ENCODE peak calls at places on chromosome 5, in four cellular contexts. One of them, this sample, is unnamed.
A peak's percentile ranks its signal among the peaks of the same experiment; 100 is the strongest.

GRCh38 chr5:51651889-51652288 is 268.6 kb downstream of the ISL1 start:
- DNase-seq in prostate gland: no peak
- DNase-seq in endothelial cell of umbilical vein: peak; percentile 77
- DNase-seq in heart left ventricle: no peak
- DNase-seq in this sample: no peak

GRCh38 chr5:115816226-115817042 is at the start of gene CDO1:
- DNase-seq in endothelial cell of umbilical vein: peak; percentile 53
- DNase-seq in prostate gland: no peak
- DNase-seq in heart left ventricle: peak; percentile 53
- DNase-seq in this sample: peak; percentile 61

GRCh38 chr5:8650197-8650596 is 781.2 kb downstream of the MTRR start:
- DNase-seq in endothelial cell of umbilical vein: no peak
- DNase-seq in prostate gland: no peak
- DNase-seq in heart left ventricle: no peak
- DNase-seq in this sample: no peak

GRCh38 chr5:83467315-83468044 is 4.1 kb upstream of the VCAN start:
- DNase-seq in heart left ventricle: peak; percentile 53
- DNase-seq in prostate gland: no peak
- DNase-seq in endothelial cell of umbilical vein: no peak
- DNase-seq in this sample: no peak

GRCh38 chr5:176809544-176810083 is 745 bp upstream of the UNC5A start:
- DNase-seq in heart left ventricle: no peak
- DNase-seq in endothelial cell of umbilical vein: no peak
- DNase-seq in prostate gland: no peak
- DNase-seq in this sample: no peak

GRCh38 chr5:115626444-115626823 is 598 bp upstream of the TMED7 start:
- DNase-seq in heart left ventricle: no peak
- DNase-seq in endothelial cell of umbilical vein: no peak
- DNase-seq in prostate gland: no peak
- DNase-seq in this sample: no peak

GRCh38 chr5:111447099-111447498 is 65.2 kb downstream of the STARD4 start:
- DNase-seq in prostate gland: no peak
- DNase-seq in heart left ventricle: no peak
- DNase-seq in endothelial cell of umbilical vein: no peak
- DNase-seq in this sample: no peak

GRCh38 chr5:78971998-78972397 is 13.1 kb downstream of the ARSB start:
- DNase-seq in prostate gland: no peak
- DNase-seq in heart left ventricle: no peak
- DNase-seq in endothelial cell of umbilical vein: no peak
- DNase-seq in this sample: no peak

GRCh38 chr5:120447706-120448239 is 16.3 kb upstream of the PRR16 start:
- DNase-seq in endothelial cell of umbilical vein: peak; percentile 49
- DNase-seq in heart left ventricle: no peak
- DNase-seq in prostate gland: no peak
- DNase-seq in this sample: no peak

GRCh38 chr5:55668356-55668755 is 43.8 kb downstream of the SLC38A9 start:
- DNase-seq in prostate gland: no peak
- DNase-seq in endothelial cell of umbilical vein: peak; percentile 41
- DNase-seq in heart left ventricle: no peak
- DNase-seq in this sample: no peak

GRCh38 chr5:140114341-140115185 is 654 bp downstream of the PURA start:
- DNase-seq in prostate gland: peak; percentile 57
- DNase-seq in endothelial cell of umbilical vein: peak; percentile 71
- DNase-seq in heart left ventricle: peak; percentile 59
- DNase-seq in this sample: peak; percentile 20

GRCh38 chr5:29169851-29170250 is 2023.6 kb upstream of the CDH6 start:
- DNase-seq in endothelial cell of umbilical vein: no peak
- DNase-seq in prostate gland: no peak
- DNase-seq in heart left ventricle: no peak
- DNase-seq in this sample: no peak

GRCh38 chr5:136222575-136223235 is 29.7 kb upstream of the SMIM32 start:
- DNase-seq in heart left ventricle: no peak
- DNase-seq in prostate gland: no peak
- DNase-seq in endothelial cell of umbilical vein: no peak
- DNase-seq in this sample: no peak

GRCh38 chr5:66138572-66139116 is 5.5 kb upstream of the SREK1 start:
- DNase-seq in prostate gland: no peak
- DNase-seq in endothelial cell of umbilical vein: no peak
- DNase-seq in heart left ventricle: no peak
- DNase-seq in this sample: no peak

GRCh38 chr5:142013734-142014495 is 1.1 kb upstream of the GNPDA1 start:
- DNase-seq in heart left ventricle: peak; percentile 58
- DNase-seq in prostate gland: no peak
- DNase-seq in endothelial cell of umbilical vein: peak; percentile 62
- DNase-seq in this sample: no peak

GRCh38 chr5:180391276-180391675 is 38.1 kb upstream of the GFPT2 start:
- DNase-seq in endothelial cell of umbilical vein: no peak
- DNase-seq in prostate gland: no peak
- DNase-seq in heart left ventricle: no peak
- DNase-seq in this sample: no peak

GRCh38 chr5:151904921-151905320 is 19.7 kb downstream of the GLRA1 start:
- DNase-seq in prostate gland: no peak
- DNase-seq in heart left ventricle: no peak
- DNase-seq in endothelial cell of umbilical vein: no peak
- DNase-seq in this sample: no peak

GRCh38 chr5:107469064-107469463 is 201.7 kb downstream of the EFNA5 start:
- DNase-seq in prostate gland: no peak
- DNase-seq in endothelial cell of umbilical vein: no peak
- DNase-seq in heart left ventricle: no peak
- DNase-seq in this sample: no peak

GRCh38 chr5:31664566-31664965 is 25.6 kb downstream of the PDZD2 start:
- DNase-seq in heart left ventricle: no peak
- DNase-seq in prostate gland: no peak
- DNase-seq in endothelial cell of umbilical vein: no peak
- DNase-seq in this sample: no peak

GRCh38 chr5:67030289-67031069 is 166.1 kb downstream of the CD180 start:
- DNase-seq in heart left ventricle: no peak
- DNase-seq in endothelial cell of umbilical vein: peak; percentile 53
- DNase-seq in prostate gland: no peak
- DNase-seq in this sample: no peak

GRCh38 chr5:151155149-151155776 is 2.3 kb downstream of the ANXA6 start:
- DNase-seq in heart left ventricle: no peak
- DNase-seq in prostate gland: no peak
- DNase-seq in endothelial cell of umbilical vein: no peak
- DNase-seq in this sample: no peak

GRCh38 chr5:40436535-40437237 is 243.0 kb upstream of the PTGER4 start:
- DNase-seq in heart left ventricle: no peak
- DNase-seq in prostate gland: no peak
- DNase-seq in endothelial cell of umbilical vein: no peak
- DNase-seq in this sample: no peak

GRCh38 chr5:126122942-126123341 is 300.3 kb upstream of the GRAMD2B start:
- DNase-seq in heart left ventricle: no peak
- DNase-seq in prostate gland: no peak
- DNase-seq in endothelial cell of umbilical vein: no peak
- DNase-seq in this sample: no peak

GRCh38 chr5:9572246-9572645 is 26.4 kb upstream of the SEMA5A start:
- DNase-seq in prostate gland: no peak
- DNase-seq in endothelial cell of umbilical vein: no peak
- DNase-seq in heart left ventricle: no peak
- DNase-seq in this sample: no peak

GRCh38 chr5:172644229-172644628 is 3.2 kb downstream of the NEURL1B start:
- DNase-seq in endothelial cell of umbilical vein: no peak
- DNase-seq in heart left ventricle: no peak
- DNase-seq in prostate gland: no peak
- DNase-seq in this sample: no peak

GRCh38 chr5:128905225-128906110 is 59.8 kb upstream of the SLC27A6 start:
- DNase-seq in prostate gland: peak; percentile 39
- DNase-seq in endothelial cell of umbilical vein: peak; percentile 68
- DNase-seq in heart left ventricle: peak; percentile 34
- DNase-seq in this sample: no peak

GRCh38 chr5:158207733-158208132 is 348.8 kb upstream of the CLINT1 start:
- DNase-seq in heart left ventricle: no peak
- DNase-seq in endothelial cell of umbilical vein: no peak
- DNase-seq in prostate gland: no peak
- DNase-seq in this sample: no peak

GRCh38 chr5:67350600-67351315 is 154.2 kb upstream of the CD180 start:
- DNase-seq in heart left ventricle: no peak
- DNase-seq in prostate gland: no peak
- DNase-seq in endothelial cell of umbilical vein: peak; percentile 12
- DNase-seq in this sample: no peak

GRCh38 chr5:159899067-159900049 is 16.9 kb upstream of the ADRA1B start:
- DNase-seq in endothelial cell of umbilical vein: no peak
- DNase-seq in prostate gland: no peak
- DNase-seq in heart left ventricle: no peak
- DNase-seq in this sample: no peak

GRCh38 chr5:91077623-91078022 is 305.5 kb downstream of the ARRDC3 start:
- DNase-seq in heart left ventricle: no peak
- DNase-seq in prostate gland: no peak
- DNase-seq in endothelial cell of umbilical vein: no peak
- DNase-seq in this sample: no peak
- TF ChIP-seq POLR2A in heart left ventricle: no peak
- TF ChIP-seq POLR2A in prostate gland: no peak
- TF ChIP-seq POLR2A in endothelial cell of umbilical vein: no peak
- TF ChIP-seq POLR2A in this sample: no peak

DNA sequence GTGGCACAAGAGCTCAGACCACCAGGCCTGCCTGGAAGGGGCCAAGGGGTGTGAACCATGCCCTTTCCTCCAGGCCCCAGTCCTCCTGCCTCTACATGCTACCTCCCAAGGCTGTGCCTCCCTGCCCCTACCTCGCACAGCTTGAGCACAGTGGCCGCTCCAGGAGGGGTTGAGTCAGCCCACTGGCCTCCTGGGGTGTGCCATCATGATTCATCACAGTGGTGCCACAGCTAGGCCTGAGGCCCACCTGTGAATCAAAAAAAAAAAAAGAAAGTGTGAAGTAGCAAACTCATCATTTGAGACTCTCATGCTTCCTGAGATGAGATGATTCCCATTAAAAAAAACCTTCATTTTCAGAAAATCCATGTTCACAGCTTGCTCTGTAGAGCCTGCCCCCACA is 240.5 kb downstream of the HSPA4 start:
- DNase-seq in endothelial cell of umbilical vein: no peak
- DNase-seq in heart left ventricle: no peak
- DNase-seq in prostate gland: no peak
- DNase-seq in this sample: no peak
- H3K4me1 ChIP-seq in endothelial cell of umbilical vein: no peaks in the 10 kb centered on the region
- H3K4me1 ChIP-seq in heart left ventricle: no peaks in the 10 kb centered on the region
- H3K4me1 ChIP-seq in prostate gland: no peaks in the 10 kb centered on the region
- H3K4me1 ChIP-seq in this sample: no peaks in the 10 kb centered on the region

GRCh38 chr5:14414615-14415515 is 166.7 kb upstream of the OTULINL start:
- DNase-seq in endothelial cell of umbilical vein: no peak
- DNase-seq in prostate gland: no peak
- DNase-seq in heart left ventricle: no peak
- DNase-seq in this sample: no peak
- H3K27ac ChIP-seq in endothelial cell of umbilical vein: no peak overlapping the region
- H3K27ac ChIP-seq in prostate gland: no peak overlapping the region
- H3K27ac ChIP-seq in heart left ventricle: no peak overlapping the region
- H3K27ac ChIP-seq in this sample: no peak overlapping the region

GRCh38 chr5:168227001-168227400 is 64.4 kb upstream of the WWC1 start:
- DNase-seq in endothelial cell of umbilical vein: peak; percentile 79
- DNase-seq in prostate gland: no peak
- DNase-seq in heart left ventricle: peak; percentile 25
- DNase-seq in this sample: no peak
- TF ChIP-seq POLR2A in endothelial cell of umbilical vein: no peak
- TF ChIP-seq POLR2A in prostate gland: no peak
- TF ChIP-seq POLR2A in heart left ventricle: no peak
- TF ChIP-seq POLR2A in this sample: no peak